ENCODE peak calls at places on chromosomes 7 and 10, in four cellular contexts. One of them, this sample, is unnamed.

GRCh38 chr10:44994752-44995530 is 5.8 kb upstream of the ZNF22 start:
- DNase-seq in GM23248: no peak
- DNase-seq in uterus: peak
- DNase-seq in OCI-LY7: no peak
- DNase-seq in this sample: no peak

GRCh38 chr10:126013489-126014281 is 117.3 kb downstream of the FANK1 start:
- DNase-seq in GM23248: peak
- DNase-seq in uterus: no peak
- DNase-seq in OCI-LY7: no peak
- DNase-seq in this sample: no peak

GRCh38 chr10:123517376-123517775 is 148.8 kb upstream of the GPR26 start:
- DNase-seq in GM23248: no peak
- DNase-seq in uterus: no peak
- DNase-seq in OCI-LY7: no peak
- DNase-seq in this sample: no peak

GRCh38 chr7:90709501-90710465 is 113.7 kb downstream of the CDK14 start:
- DNase-seq in GM23248: peak
- DNase-seq in uterus: peak
- DNase-seq in OCI-LY7: peak
- DNase-seq in this sample: no peak

GRCh38 chr7:63065684-63066083 is 933.0 kb upstream of the ZNF722 start:
- DNase-seq in GM23248: no peak
- DNase-seq in uterus: no peak
- DNase-seq in OCI-LY7: no peak
- DNase-seq in this sample: no peak

GRCh38 chr7:155169081-155169480 is 99.0 kb downstream of the HTR5A start:
- DNase-seq in GM23248: no peak
- DNase-seq in uterus: no peak
- DNase-seq in OCI-LY7: no peak
- DNase-seq in this sample: no peak

GRCh38 chr7:99579956-99580777 is 17.9 kb upstream of the TMEM225B start:
- DNase-seq in GM23248: peak
- DNase-seq in uterus: peak
- DNase-seq in OCI-LY7: no peak
- DNase-seq in this sample: no peak

GRCh38 chr7:131370523-131370968 is 42.9 kb downstream of the MKLN1 start:
- DNase-seq in GM23248: peak
- DNase-seq in uterus: no peak
- DNase-seq in OCI-LY7: peak
- DNase-seq in this sample: peak

GRCh38 chr7:108408294-108409004 is 47.8 kb downstream of the NRCAM start:
- DNase-seq in GM23248: no peak
- DNase-seq in uterus: no peak
- DNase-seq in OCI-LY7: no peak
- DNase-seq in this sample: no peak

GRCh38 chr10:97372233-97372875 is 28.8 kb downstream of the RRP12 start:
- DNase-seq in GM23248: no peak
- DNase-seq in uterus: no peak
- DNase-seq in OCI-LY7: no peak
- DNase-seq in this sample: no peak

GRCh38 chr10:59754951-59755350 is 1.7 kb upstream of the MRLN start:
- DNase-seq in GM23248: no peak
- DNase-seq in uterus: no peak
- DNase-seq in OCI-LY7: no peak
- DNase-seq in this sample: no peak

GRCh38 chr10:84181631-84182030 is 8.0 kb downstream of the GPR15LG start:
- DNase-seq in GM23248: no peak
- DNase-seq in uterus: no peak
- DNase-seq in OCI-LY7: no peak
- DNase-seq in this sample: no peak

GRCh38 chr10:7192831-7193348 is 217.9 kb downstream of the SFMBT2 start:
- DNase-seq in GM23248: no peak
- DNase-seq in uterus: no peak
- DNase-seq in OCI-LY7: no peak
- DNase-seq in this sample: peak

GRCh38 chr10:119525116-119525515 is 17.4 kb downstream of the RGS10 start:
- DNase-seq in GM23248: no peak
- DNase-seq in uterus: no peak
- DNase-seq in OCI-LY7: no peak
- DNase-seq in this sample: no peak

GRCh38 chr7:87474533-87475358 is 734 bp downstream of the ABCB4 start:
- DNase-seq in GM23248: peak
- DNase-seq in uterus: no peak
- DNase-seq in OCI-LY7: peak
- DNase-seq in this sample: no peak

GRCh38 chr7:34846976-34847375 is 189.0 kb downstream of the NPSR1 start:
- DNase-seq in GM23248: no peak
- DNase-seq in uterus: no peak
- DNase-seq in OCI-LY7: no peak
- DNase-seq in this sample: no peak

GRCh38 chr7:46603780-46604725 is 683.0 kb upstream of the IGFBP3 start:
- DNase-seq in GM23248: peak
- DNase-seq in uterus: peak
- DNase-seq in OCI-LY7: no peak
- DNase-seq in this sample: no peak

GRCh38 chr7:101216001-101216859 is 1.2 kb downstream of the PLOD3 start:
- DNase-seq in GM23248: peak
- DNase-seq in uterus: no peak
- DNase-seq in OCI-LY7: no peak
- DNase-seq in this sample: no peak

This sample was measured in Jurkat, Clone E6-1.